ENCODE peak calls at places on chromosomes 4 and X, in six cellular contexts. One of them, this sample, is unnamed.

GRCh38 chr4:182510836-182511235 is 267.6 kb downstream of the TENM3 start:
- DNase-seq in amygdala: no peak
- DNase-seq in heart right ventricle: no peak
- DNase-seq in M059J: no peak
- DNase-seq in NCI-H510A: no peak
- DNase-seq in fibroblast of mammary gland: no peak
- DNase-seq in this sample: no peak

GRCh38 chrX:40864972-40865371 is 129.6 kb upstream of the MED14 start:
- DNase-seq in amygdala: no peak
- DNase-seq in heart right ventricle: no peak
- DNase-seq in M059J: peak
- DNase-seq in NCI-H510A: no peak
- DNase-seq in fibroblast of mammary gland: peak
- DNase-seq in this sample: no peak

GRCh38 chr4:13483142-13484044 is 747 bp downstream of the RAB28 start:
- DNase-seq in amygdala: peak
- DNase-seq in heart right ventricle: no peak
- DNase-seq in M059J: peak
- DNase-seq in NCI-H510A: peak
- DNase-seq in fibroblast of mammary gland: peak
- DNase-seq in this sample: peak

GRCh38 chrX:133999013-133999705 is 13.8 kb upstream of the GPC3 start:
- DNase-seq in amygdala: no peak
- DNase-seq in heart right ventricle: peak
- DNase-seq in M059J: no peak
- DNase-seq in NCI-H510A: no peak
- DNase-seq in fibroblast of mammary gland: peak
- DNase-seq in this sample: peak

GRCh38 chr4:5028480-5028879 is 9.2 kb upstream of the CYTL1 start:
- DNase-seq in amygdala: no peak
- DNase-seq in heart right ventricle: no peak
- DNase-seq in M059J: no peak
- DNase-seq in NCI-H510A: no peak
- DNase-seq in fibroblast of mammary gland: no peak
- DNase-seq in this sample: no peak

GRCh38 chrX:135596495-135596894 is 76.0 kb downstream of the INTS6L start:
- DNase-seq in amygdala: no peak
- DNase-seq in heart right ventricle: peak
- DNase-seq in M059J: peak
- DNase-seq in NCI-H510A: peak
- DNase-seq in fibroblast of mammary gland: peak
- DNase-seq in this sample: no peak

GRCh38 chr4:102478186-102478585 is 23.0 kb upstream of the NFKB1 start:
- DNase-seq in amygdala: no peak
- DNase-seq in heart right ventricle: no peak
- DNase-seq in M059J: no peak
- DNase-seq in NCI-H510A: no peak
- DNase-seq in fibroblast of mammary gland: no peak
- DNase-seq in this sample: no peak

GRCh38 chr4:89797117-89797516 is 39.8 kb downstream of the SNCA start:
- DNase-seq in amygdala: no peak
- DNase-seq in heart right ventricle: no peak
- DNase-seq in M059J: peak
- DNase-seq in NCI-H510A: no peak
- DNase-seq in fibroblast of mammary gland: peak
- DNase-seq in this sample: no peak

GRCh38 chr4:93182722-93183121 is 645.8 kb upstream of the ATOH1 start:
- DNase-seq in amygdala: no peak
- DNase-seq in heart right ventricle: no peak
- DNase-seq in M059J: peak
- DNase-seq in NCI-H510A: no peak
- DNase-seq in fibroblast of mammary gland: no peak
- DNase-seq in this sample: no peak

GRCh38 chr4:167021545-167022155 is 212.6 kb downstream of the SPOCK3 start:
- DNase-seq in amygdala: peak
- DNase-seq in heart right ventricle: peak
- DNase-seq in M059J: peak
- DNase-seq in NCI-H510A: no peak
- DNase-seq in fibroblast of mammary gland: peak
- DNase-seq in this sample: peak

GRCh38 chr4:35358001-35358584 is 886.2 kb downstream of the ARAP2 start:
- DNase-seq in amygdala: no peak
- DNase-seq in heart right ventricle: no peak
- DNase-seq in M059J: peak
- DNase-seq in NCI-H510A: no peak
- DNase-seq in fibroblast of mammary gland: no peak
- DNase-seq in this sample: no peak

GRCh38 chr4:15805583-15806517 is 27.7 kb downstream of the CD38 start:
- DNase-seq in amygdala: no peak
- DNase-seq in heart right ventricle: no peak
- DNase-seq in M059J: peak
- DNase-seq in NCI-H510A: peak
- DNase-seq in fibroblast of mammary gland: peak
- DNase-seq in this sample: no peak

GRCh38 chr4:56127698-56128097 is 179.0 kb downstream of the CEP135 start:
- DNase-seq in amygdala: no peak
- DNase-seq in heart right ventricle: no peak
- DNase-seq in M059J: no peak
- DNase-seq in NCI-H510A: no peak
- DNase-seq in fibroblast of mammary gland: no peak
- DNase-seq in this sample: no peak

GRCh38 chr4:10084651-10085320 is 31.8 kb downstream of the WDR1 start:
- DNase-seq in amygdala: no peak
- DNase-seq in heart right ventricle: no peak
- DNase-seq in M059J: no peak
- DNase-seq in NCI-H510A: no peak
- DNase-seq in fibroblast of mammary gland: no peak
- DNase-seq in this sample: no peak

GRCh38 chr4:140152760-140153418 is 1.1 kb downstream of the MAML3 start:
- DNase-seq in amygdala: peak
- DNase-seq in heart right ventricle: peak
- DNase-seq in M059J: peak
- DNase-seq in NCI-H510A: peak
- DNase-seq in fibroblast of mammary gland: peak
- DNase-seq in this sample: peak

GRCh38 chr4:27005512-27006246 is 145.0 kb downstream of the STIM2 start:
- DNase-seq in amygdala: no peak
- DNase-seq in heart right ventricle: no peak
- DNase-seq in M059J: peak
- DNase-seq in NCI-H510A: no peak
- DNase-seq in fibroblast of mammary gland: peak
- DNase-seq in this sample: no peak

GRCh38 chr4:86011117-86011516 is 348.7 kb downstream of the MAPK10 start:
- DNase-seq in amygdala: no peak
- DNase-seq in heart right ventricle: no peak
- DNase-seq in M059J: peak
- DNase-seq in NCI-H510A: no peak
- DNase-seq in fibroblast of mammary gland: peak
- DNase-seq in this sample: no peak

GRCh38 chr4:30256105-30256828 is 463.9 kb upstream of the PCDH7 start:
- DNase-seq in amygdala: no peak
- DNase-seq in heart right ventricle: no peak
- DNase-seq in M059J: peak
- DNase-seq in NCI-H510A: no peak
- DNase-seq in fibroblast of mammary gland: no peak
- DNase-seq in this sample: no peak

GRCh38 chrX:21481761-21482160 is 107.5 kb downstream of the CNKSR2 start:
- DNase-seq in amygdala: no peak
- DNase-seq in heart right ventricle: no peak
- DNase-seq in M059J: no peak
- DNase-seq in NCI-H510A: no peak
- DNase-seq in fibroblast of mammary gland: no peak
- DNase-seq in this sample: no peak

GRCh38 chr4:8394125-8394524 is 46.4 kb downstream of the ACOX3 start:
- DNase-seq in amygdala: peak
- DNase-seq in heart right ventricle: peak
- DNase-seq in M059J: peak
- DNase-seq in NCI-H510A: no peak
- DNase-seq in fibroblast of mammary gland: peak
- DNase-seq in this sample: peak

GRCh38 chrX:37993857-37994619 is 12.3 kb upstream of the SYTL5 start:
- DNase-seq in amygdala: no peak
- DNase-seq in heart right ventricle: no peak
- DNase-seq in M059J: peak
- DNase-seq in NCI-H510A: peak
- DNase-seq in fibroblast of mammary gland: no peak
- DNase-seq in this sample: no peak

GRCh38 chr4:173990126-173990878 is 293.2 kb downstream of the FBXO8 start:
- DNase-seq in amygdala: no peak
- DNase-seq in heart right ventricle: no peak
- DNase-seq in M059J: peak
- DNase-seq in NCI-H510A: no peak
- DNase-seq in fibroblast of mammary gland: peak
- DNase-seq in this sample: peak

GRCh38 chr4:40750461-40751258 is 905 bp downstream of the NSUN7 start:
- DNase-seq in amygdala: no peak
- DNase-seq in heart right ventricle: no peak
- DNase-seq in M059J: peak
- DNase-seq in NCI-H510A: no peak
- DNase-seq in fibroblast of mammary gland: no peak
- DNase-seq in this sample: no peak

GRCh38 chrX:40663078-40663740 is 15.8 kb upstream of the CXorf38 start:
- DNase-seq in amygdala: no peak
- DNase-seq in heart right ventricle: no peak
- DNase-seq in M059J: no peak
- DNase-seq in NCI-H510A: no peak
- DNase-seq in fibroblast of mammary gland: no peak
- DNase-seq in this sample: no peak

GRCh38 chr4:6239486-6239885 is 30.2 kb upstream of the WFS1 start:
- DNase-seq in amygdala: no peak
- DNase-seq in heart right ventricle: no peak
- DNase-seq in M059J: no peak
- DNase-seq in NCI-H510A: no peak
- DNase-seq in fibroblast of mammary gland: no peak
- DNase-seq in this sample: no peak

GRCh38 chr4:142285222-142285583 is 560.9 kb downstream of the INPP4B start:
- DNase-seq in amygdala: no peak
- DNase-seq in heart right ventricle: no peak
- DNase-seq in M059J: no peak
- DNase-seq in NCI-H510A: no peak
- DNase-seq in fibroblast of mammary gland: no peak
- DNase-seq in this sample: no peak

GRCh38 chr4:139530833-139531427 is 25.1 kb downstream of the SETD7 start:
- DNase-seq in amygdala: no peak
- DNase-seq in heart right ventricle: no peak
- DNase-seq in M059J: peak
- DNase-seq in NCI-H510A: peak
- DNase-seq in fibroblast of mammary gland: peak
- DNase-seq in this sample: peak

GRCh38 chr4:172982151-172982590 is 186.4 kb upstream of the GALNT7 start:
- DNase-seq in amygdala: no peak
- DNase-seq in heart right ventricle: no peak
- DNase-seq in M059J: peak
- DNase-seq in NCI-H510A: no peak
- DNase-seq in fibroblast of mammary gland: peak
- DNase-seq in this sample: peak

GRCh38 chrX:128975716-128976115 is 547.6 kb downstream of the SMARCA1 start:
- DNase-seq in amygdala: peak
- DNase-seq in heart right ventricle: no peak
- DNase-seq in M059J: no peak
- DNase-seq in NCI-H510A: peak
- DNase-seq in fibroblast of mammary gland: peak
- DNase-seq in this sample: no peak

GRCh38 chr4:38412137-38412536 is 251.9 kb upstream of the KLF3 start:
- DNase-seq in amygdala: no peak
- DNase-seq in heart right ventricle: peak
- DNase-seq in M059J: no peak
- DNase-seq in NCI-H510A: no peak
- DNase-seq in fibroblast of mammary gland: no peak
- DNase-seq in this sample: no peak

GRCh38 chr4:112910109-112910736 is 139.2 kb upstream of the ANK2 start:
- DNase-seq in amygdala: peak
- DNase-seq in heart right ventricle: no peak
- DNase-seq in M059J: peak
- DNase-seq in NCI-H510A: no peak
- DNase-seq in fibroblast of mammary gland: peak
- DNase-seq in this sample: no peak

GRCh38 chrX:123422875-123423274 is 238.8 kb downstream of the GRIA3 start:
- DNase-seq in amygdala: peak
- DNase-seq in heart right ventricle: no peak
- DNase-seq in M059J: peak
- DNase-seq in NCI-H510A: no peak
- DNase-seq in fibroblast of mammary gland: peak
- DNase-seq in this sample: no peak

GRCh38 chr4:107825072-107825789 is 499 bp downstream of the SGMS2 start:
- DNase-seq in amygdala: no peak
- DNase-seq in heart right ventricle: peak
- DNase-seq in M059J: peak
- DNase-seq in NCI-H510A: no peak
- DNase-seq in fibroblast of mammary gland: peak
- DNase-seq in this sample: peak

GRCh38 chrX:47613082-47613481 is 6.6 kb downstream of the SYN1 start:
- DNase-seq in amygdala: no peak
- DNase-seq in heart right ventricle: no peak
- DNase-seq in M059J: peak
- DNase-seq in NCI-H510A: no peak
- DNase-seq in fibroblast of mammary gland: no peak
- DNase-seq in this sample: no peak

GRCh38 chr4:148704291-148704690 is 262.1 kb upstream of the NR3C2 start:
- DNase-seq in amygdala: no peak
- DNase-seq in heart right ventricle: no peak
- DNase-seq in M059J: no peak
- DNase-seq in NCI-H510A: no peak
- DNase-seq in fibroblast of mammary gland: no peak
- DNase-seq in this sample: no peak

GRCh38 chr4:36824682-36825081 is 419.9 kb upstream of the NWD2 start:
- DNase-seq in amygdala: no peak
- DNase-seq in heart right ventricle: no peak
- DNase-seq in M059J: no peak
- DNase-seq in NCI-H510A: no peak
- DNase-seq in fibroblast of mammary gland: no peak
- DNase-seq in this sample: no peak

GRCh38 chr4:30264465-30264864 is 455.7 kb upstream of the PCDH7 start:
- DNase-seq in amygdala: no peak
- DNase-seq in heart right ventricle: no peak
- DNase-seq in M059J: no peak
- DNase-seq in NCI-H510A: no peak
- DNase-seq in fibroblast of mammary gland: no peak
- DNase-seq in this sample: no peak

GRCh38 chr4:101415962-101416361 is 68.6 kb upstream of the PPP3CA start:
- DNase-seq in amygdala: no peak
- DNase-seq in heart right ventricle: no peak
- DNase-seq in M059J: no peak
- DNase-seq in NCI-H510A: no peak
- DNase-seq in fibroblast of mammary gland: no peak
- DNase-seq in this sample: no peak

This sample was measured in uterus.